ENCODE peak calls at places on chromosome 4, in eight cellular contexts. B is GM23338, S is GM12892, D is H1, Y is HCT116, C is breast epithelium, A is transverse colon, V is SK-N-MC. F is an unnamed sample.

GRCh38 chr4:8906668-8906970 is 35.0 kb upstream of the HMX1 start:
- DNase-seq in V (no peak), A (no peak), D (no peak), Y (no peak), C (peak), B (no peak), S (no peak), F (no peak)

GRCh38 chr4:153634737-153635353 is 49.2 kb upstream of the TLR2 start:
- DNase-seq in B (peak), C (no peak), V (no peak), D (no peak), Y (no peak), A (no peak), S (no peak), F (no peak)

GRCh38 chr4:54226399-54227260 is 2.5 kb upstream of the PDGFRA start:
- DNase-seq in B (peak), A (peak), V (no peak), C (no peak), S (no peak), Y (no peak), D (peak), F (peak)

GRCh38 chr4:140136509-140136908 is 17.5 kb downstream of the MAML3 start:
- DNase-seq in B (no peak), C (no peak), S (no peak), Y (no peak), D (no peak), V (no peak), A (no peak), F (no peak)

GRCh38 chr4:160372390-160372789 is 1269.5 kb downstream of the RAPGEF2 start:
- DNase-seq in D (no peak), V (no peak), A (no peak), S (no peak), Y (no peak), B (no peak), C (no peak), F (no peak)

GRCh38 chr4:153537493-153537960 is 71.4 kb downstream of the TMEM131L start:
- DNase-seq in B (no peak), D (no peak), S (no peak), Y (no peak), V (no peak), A (no peak), C (no peak), F (no peak)

GRCh38 chr4:48778431-48779094 is 1.5 kb downstream of the FRYL start:
- DNase-seq in D (no peak), B (no peak), V (peak), A (no peak), S (no peak), Y (no peak), C (no peak), F (no peak)

GRCh38 chr4:3035249-3035648 is 39.1 kb downstream of the HTT-AS start:
- DNase-seq in V (no peak), C (no peak), S (no peak), B (no peak), D (no peak), Y (no peak), A (no peak), F (no peak)

GRCh38 chr4:181548873-181549541 is 694.2 kb upstream of the TENM3 start:
- DNase-seq in Y (peak), B (no peak), A (no peak), D (no peak), C (no peak), V (no peak), S (no peak), F (no peak)

GRCh38 chr4:152778656-152779512 is 646 bp downstream of the TIGD4 start:
- DNase-seq in S (peak), B (peak), C (peak), A (peak), D (no peak), Y (no peak), V (no peak), F (peak)

GRCh38 chr4:110878413-110878812 is 255.5 kb upstream of the PITX2 start:
- DNase-seq in Y (peak), D (no peak), B (no peak), C (no peak), A (no peak), S (no peak), V (no peak), F (no peak)

DNA sequence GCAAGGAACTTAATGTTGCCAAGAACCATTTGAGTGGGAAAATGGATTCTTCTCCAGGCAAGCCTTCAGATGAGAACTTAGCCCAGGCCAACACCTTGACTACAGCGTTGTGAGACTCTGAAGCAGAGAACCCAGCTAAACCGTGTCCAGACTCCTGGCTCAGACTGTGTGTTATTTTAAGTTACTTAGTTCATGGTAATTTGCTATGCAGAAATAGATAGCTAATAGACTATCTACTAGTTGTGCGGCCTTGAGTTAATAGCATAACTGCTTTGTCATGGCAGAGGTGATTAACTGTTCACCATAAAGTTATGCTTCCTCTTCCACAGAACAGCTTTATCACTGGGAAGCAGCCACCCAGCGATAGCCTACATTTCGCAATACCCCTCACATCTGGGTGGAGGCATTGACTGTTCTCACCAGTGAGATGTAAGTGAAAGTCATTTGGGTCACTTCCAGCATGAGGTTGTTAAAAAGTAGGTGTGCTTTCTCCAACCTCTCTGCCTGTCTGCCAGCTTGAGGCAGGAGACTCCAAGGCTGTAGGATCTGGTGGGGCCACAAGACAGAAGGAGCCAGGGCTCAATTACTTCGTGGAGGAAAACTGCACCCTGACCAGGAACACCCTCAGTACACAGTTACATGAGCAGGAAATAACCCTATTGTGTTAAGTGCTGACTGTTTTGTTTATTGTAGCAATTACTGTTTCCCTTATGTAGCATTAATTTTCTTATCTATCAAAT is 94.2 kb downstream of the GPAT3 start:
- DNase-seq in D (no peak), A (peak), Y (no peak), S (no peak), B (no peak), V (peak), C (no peak), F (peak)
- TF ChIP-seq POLR2AphosphoS5 in D (no peak), A (peak), Y (no peak), S (no peak), B (no peak), V (no peak), C (no peak), F (no peak)

GRCh38 chr4:122045533-122045932 is 93.7 kb upstream of the TRPC3 start:
- DNase-seq in Y (peak), D (no peak), V (peak), A (no peak), C (no peak), S (no peak), B (no peak), F (no peak)
- TF ChIP-seq POLR2AphosphoS5 in Y (no peak), D (no peak), V (peak), A (no peak), C (no peak), S (no peak), B (no peak), F (no peak)

DNA sequence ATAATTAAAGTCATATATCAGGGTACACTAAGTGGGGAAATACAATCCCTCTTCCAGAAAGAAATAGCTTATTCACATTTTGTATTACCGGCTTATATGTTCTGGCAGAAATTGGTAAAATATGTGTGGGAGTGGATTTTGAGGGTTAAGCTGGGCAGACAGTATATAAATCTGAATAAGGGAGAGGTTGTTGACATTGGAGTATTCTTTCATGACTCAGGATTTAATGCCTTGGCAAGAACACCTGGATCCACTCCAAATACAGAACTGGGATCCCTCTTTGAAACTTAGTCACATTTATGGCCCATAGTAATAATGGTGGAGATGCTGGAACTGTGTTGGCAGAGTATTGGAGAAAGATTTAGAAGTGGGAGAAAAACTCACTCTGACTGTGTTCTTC is 54.3 kb upstream of the TET2 start:
- DNase-seq in C (no peak), B (no peak), D (no peak), Y (no peak), S (no peak), V (no peak), A (no peak), F (no peak)
- TF ChIP-seq POLR2AphosphoS5 in C (no peak), B (no peak), D (no peak), Y (no peak), S (no peak), V (no peak), A (no peak), F (no peak)

GRCh38 chr4:185106353-185106752 is 36.7 kb upstream of the SLC25A4 start:
- DNase-seq in V (no peak), Y (no peak), D (no peak), S (no peak), B (peak), C (no peak), A (no peak), F (no peak)

GRCh38 chr4:185110375-185110823 is 32.7 kb upstream of the SLC25A4 start:
- DNase-seq in C (no peak), Y (peak), A (no peak), B (no peak), S (no peak), V (no peak), D (no peak), F (no peak)

GRCh38 chr4:185109736-185110135 is 33.3 kb upstream of the SLC25A4 start:
- DNase-seq in B (peak), Y (no peak), C (no peak), A (no peak), S (no peak), V (no peak), D (no peak), F (no peak)

GRCh38 chr4:185108185-185108584 is 34.9 kb upstream of the SLC25A4 start:
- DNase-seq in B (peak), S (no peak), D (no peak), C (no peak), Y (no peak), A (no peak), V (no peak), F (no peak)

GRCh38 chr4:185108669-185109068 is 34.4 kb upstream of the SLC25A4 start:
- DNase-seq in Y (no peak), S (no peak), C (no peak), A (no peak), V (no peak), B (no peak), D (no peak), F (no peak)
- TF ChIP-seq POLR2AphosphoS5 in Y (no peak), S (no peak), C (no peak), A (no peak), V (no peak), B (no peak), D (no peak), F (no peak)

GRCh38 chr4:174672276-174672675 is 150.0 kb upstream of the HPGD start:
- DNase-seq in V (no peak), B (no peak), D (no peak), S (no peak), Y (no peak), A (no peak), C (no peak), F (no peak)
- TF ChIP-seq POLR2AphosphoS5 in V (no peak), B (no peak), D (no peak), S (no peak), Y (no peak), A (no peak), C (no peak), F (no peak)

GRCh38 chr4:98613453-98614075 is 44.8 kb downstream of the TSPAN5 start:
- DNase-seq in V (no peak), S (no peak), B (no peak), A (no peak), D (no peak), C (no peak), Y (no peak), F (no peak)

GRCh38 chr4:98610926-98611325 is 47.5 kb downstream of the TSPAN5 start:
- DNase-seq in A (no peak), C (no peak), D (no peak), V (no peak), S (no peak), B (no peak), Y (no peak), F (no peak)

GRCh38 chr4:98609946-98610345 is 48.5 kb downstream of the TSPAN5 start:
- DNase-seq in D (no peak), Y (no peak), S (no peak), B (no peak), V (no peak), C (no peak), A (no peak), F (no peak)

GRCh38 chr4:98612318-98613250 is 45.8 kb downstream of the TSPAN5 start:
- DNase-seq in S (no peak), B (peak), C (no peak), D (no peak), V (no peak), A (no peak), Y (no peak), F (peak)

GRCh38 chr4:98611649-98612317 is 46.6 kb downstream of the TSPAN5 start:
- DNase-seq in C (no peak), A (no peak), B (no peak), V (no peak), Y (no peak), D (no peak), S (no peak), F (no peak)
- TF ChIP-seq POLR2AphosphoS5 in C (no peak), A (no peak), B (no peak), V (no peak), Y (no peak), D (no peak), S (no peak), F (no peak)

F was measured in upper lobe of left lung.